ENCODE peak calls at places on chromosomes 12 and 14, in seven cellular contexts. E, D, L, S, T, I and Q are unnamed samples.

GRCh38 chr14:74527736-74528280 is 34.2 kb downstream of the ISCA2 start:
- DNase-seq in T (no peak), D (no peak), S (no peak), L (no peak), E (no peak), I (no peak), Q (no peak)

GRCh38 chr12:104975621-104976343 is 10.3 kb upstream of the NOPCHAP1 start:
- DNase-seq in I (no peak), S (no peak), L (no peak), T (no peak), E (no peak), D (no peak), Q (no peak)

GRCh38 chr12:77231548-77231947 is 166.2 kb upstream of the E2F7 start:
- DNase-seq in E (no peak), T (no peak), L (no peak), S (no peak), I (no peak), D (no peak), Q (peak)

GRCh38 chr14:65392296-65392695 is 20.2 kb upstream of the FUT8 start:
- DNase-seq in E (no peak), L (no peak), S (no peak), D (no peak), I (no peak), T (no peak), Q (no peak)

GRCh38 chr14:54338696-54339317 is 58.0 kb upstream of the CDKN3 start:
- DNase-seq in I (no peak), E (no peak), T (no peak), S (no peak), L (peak), D (no peak), Q (no peak)

GRCh38 chr14:34030864-34031263 is 80.0 kb upstream of the EGLN3 start:
- DNase-seq in I (no peak), D (no peak), S (no peak), T (no peak), L (no peak), E (no peak), Q (peak)

GRCh38 chr12:24415934-24416333 is 466.5 kb upstream of the SOX5 start:
- DNase-seq in E (no peak), D (no peak), T (no peak), S (no peak), I (no peak), L (no peak), Q (no peak)

GRCh38 chr12:128388461-128388921 is 121.5 kb downstream of the TMEM132C start:
- DNase-seq in D (no peak), T (no peak), L (no peak), I (no peak), E (no peak), S (no peak), Q (no peak)

GRCh38 chr12:117912756-117913155 is 56.0 kb downstream of the KSR2 start:
- DNase-seq in L (no peak), S (no peak), E (no peak), D (no peak), T (no peak), I (no peak), Q (no peak)

GRCh38 chr14:31834616-31835015 is 242.5 kb upstream of the ARHGAP5 start:
- DNase-seq in L (no peak), T (no peak), S (no peak), D (no peak), E (no peak), I (peak), Q (no peak)

GRCh38 chr12:117671734-117672133 is 297.1 kb downstream of the KSR2 start:
- DNase-seq in S (peak), D (peak), I (peak), T (peak), L (peak), E (no peak), Q (peak)

GRCh38 chr14:52922059-52922458 is 28.8 kb downstream of the FERMT2 start:
- DNase-seq in T (no peak), D (no peak), L (no peak), E (no peak), I (no peak), S (no peak), Q (no peak)

GRCh38 chr12:62761658-62762057 is 173.3 kb downstream of the PPM1H start:
- DNase-seq in S (no peak), E (no peak), D (no peak), L (no peak), T (no peak), I (no peak), Q (no peak)

GRCh38 chr12:109475121-109475520 is 2.0 kb downstream of the KCTD10 start:
- DNase-seq in S (no peak), T (no peak), L (no peak), D (no peak), I (no peak), E (no peak), Q (no peak)
- H3K4me3 ChIP-seq in S (no peak), T (no peak), L (no peak), D (no peak), I (no peak), E (no peak), Q (no peak)

DNA sequence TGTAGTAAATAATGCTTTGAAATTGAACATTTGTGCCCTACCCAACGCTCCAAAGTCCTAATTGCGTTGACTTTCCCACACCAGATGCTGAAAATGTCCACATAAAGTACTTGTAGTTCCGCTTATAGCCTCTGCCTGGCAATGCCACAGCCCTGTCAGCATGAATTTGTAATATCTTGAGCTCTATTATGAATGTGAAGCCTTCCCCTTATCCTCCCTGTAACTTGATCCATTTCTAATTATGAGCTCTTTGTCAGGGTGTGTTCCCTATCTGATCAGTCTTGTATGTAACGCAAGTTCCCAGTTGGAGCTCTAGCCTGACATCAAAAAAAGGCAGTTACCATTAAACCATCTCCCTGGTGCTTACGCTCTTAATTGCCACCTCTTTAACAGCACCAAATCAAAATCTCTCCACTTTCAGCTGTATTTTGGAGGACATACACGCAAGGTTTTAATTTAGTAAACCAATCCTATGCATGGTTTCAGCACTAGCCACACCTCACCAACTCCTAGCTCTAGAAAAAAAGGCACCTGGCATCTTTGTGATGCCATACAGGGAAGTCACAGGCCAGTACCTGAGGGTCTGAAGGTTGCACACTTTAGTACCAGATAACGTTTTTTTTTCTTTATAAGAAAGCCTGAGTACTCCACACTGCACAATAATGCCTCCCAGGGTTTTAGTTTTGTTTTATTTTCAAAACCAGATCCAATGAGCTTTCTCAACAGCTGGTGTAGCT is 69.3 kb downstream of the EEA1 start:
- DNase-seq in E (no peak), L (no peak), I (no peak), S (no peak), D (no peak), T (no peak), Q (no peak)
- TF ChIP-seq YY1 in E (no peak), L (no peak), I (no peak), S (no peak), D (no peak), T (no peak), Q (no peak)

DNA sequence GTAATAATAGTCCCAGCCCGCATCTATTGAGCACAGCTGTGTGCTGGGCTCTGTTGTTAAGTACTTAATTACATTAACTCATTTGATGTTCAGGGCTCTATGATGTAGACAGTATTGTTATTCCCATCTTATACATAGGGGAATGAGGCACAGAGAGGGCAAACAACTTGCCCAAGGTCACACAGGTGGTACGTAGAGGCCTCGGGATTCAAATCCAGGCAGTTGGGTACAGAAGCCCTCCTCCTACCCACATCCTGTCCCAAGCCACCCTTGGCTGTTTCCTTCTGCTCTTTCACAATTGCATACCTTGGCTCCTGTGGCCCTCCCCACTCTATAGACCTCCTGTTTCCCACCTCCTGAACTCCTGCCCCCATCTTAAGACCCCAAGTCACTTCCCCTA is 10.0 kb upstream of the GPR68 start:
- DNase-seq in T (no peak), L (no peak), D (no peak), I (no peak), E (no peak), S (no peak), Q (no peak)
- H3K4me3 ChIP-seq in T (no peak), L (no peak), D (no peak), I (no peak), E (no peak), S (no peak), Q (no peak)

DNA sequence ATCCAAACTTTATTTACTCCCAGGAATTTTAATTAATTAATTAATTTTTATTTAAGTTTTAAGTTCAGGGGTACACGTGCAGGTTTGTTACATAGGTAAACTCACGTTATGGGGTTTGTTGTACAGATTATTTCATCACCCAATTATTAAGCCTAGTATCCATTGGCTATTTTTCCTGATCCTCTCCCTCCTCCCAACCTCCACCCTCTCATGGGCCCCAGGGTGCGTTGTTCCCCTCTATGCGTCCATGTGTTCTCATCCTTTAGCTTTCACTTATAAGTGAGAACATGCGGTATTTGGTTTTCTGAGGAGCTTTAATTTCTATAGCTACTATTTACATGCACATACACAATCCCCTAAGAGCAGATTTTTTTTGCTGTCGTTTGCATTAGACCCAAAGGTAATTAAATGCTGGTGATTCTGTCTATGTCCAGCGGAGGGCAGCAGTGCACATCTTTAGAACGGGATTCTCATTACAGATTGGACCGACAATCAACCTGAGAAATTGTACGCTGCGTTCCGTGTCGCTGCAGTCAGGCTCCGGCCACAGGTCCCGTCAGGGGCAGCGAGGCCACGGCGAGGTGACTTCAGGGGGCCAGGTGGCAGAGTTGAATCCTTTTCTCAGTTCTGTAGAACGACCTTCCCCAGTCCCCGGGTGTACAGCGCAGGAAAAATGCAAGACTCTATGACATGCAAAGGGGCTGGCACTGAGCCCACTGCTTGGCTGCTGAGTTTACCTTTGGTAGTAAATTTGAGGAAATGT is 11.6 kb downstream of the TMEM30B start:
- DNase-seq in I (peak), D (no peak), S (no peak), T (peak), L (peak), E (peak), Q (peak)
- TF ChIP-seq YY1 in I (no peak), D (no peak), S (no peak), T (no peak), L (peak), E (no peak), Q (no peak)

GRCh38 chr12:57896139-57896436 is 45.3 kb upstream of the ATP23 start:
- DNase-seq in L (no peak), I (no peak), E (no peak), D (no peak), T (no peak), S (no peak), Q (no peak)
- H3K4me3 ChIP-seq in L (no peak), I (peak), E (peak), D (peak), T (no peak), S (peak), Q (peak)

DNA sequence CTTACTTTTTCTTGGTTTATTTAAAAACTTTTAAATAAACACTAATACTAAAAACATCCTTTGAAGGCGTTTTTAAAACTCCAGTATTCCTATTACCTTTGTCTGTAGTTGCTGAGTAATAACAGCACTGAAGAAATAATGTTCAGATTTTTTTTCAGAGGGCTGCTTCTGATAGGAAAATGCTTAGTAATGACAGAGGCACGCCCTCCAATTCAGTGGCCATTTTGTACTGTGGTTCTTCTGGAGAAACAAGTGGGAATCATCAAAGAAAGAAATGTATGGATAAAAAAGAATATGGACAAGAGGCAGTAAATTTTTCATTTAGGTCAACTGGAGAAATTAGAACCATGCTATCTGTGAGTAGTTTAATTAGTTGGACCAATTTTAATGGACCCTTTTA is 13.6 kb downstream of the VEZT start:
- DNase-seq in D (no peak), E (no peak), I (no peak), L (no peak), T (peak), S (no peak), Q (peak)
- TF ChIP-seq YY1 in D (no peak), E (no peak), I (no peak), L (no peak), T (peak), S (peak), Q (peak)